ENCODE peak calls at places on chromosomes 13 and 19, in four cellular contexts. Q, N, M and D are unnamed samples.

GRCh38 chr19:58229255-58229639 is 533 bp downstream of the ZNF544 start:
- DNase-seq in Q (peak; percentile 37), N (peak; percentile 4), M (no peak), D (no peak)

GRCh38 chr19:45972081-45972943 is 1.4 kb downstream of the NOVA2 start:
- DNase-seq in N (no peak), M (peak; percentile 8), Q (no peak), D (peak; percentile 64)

GRCh38 chr13:114146173-114146572 is 13.8 kb upstream of the RASA3 start:
- DNase-seq in M (no peak), N (no peak), Q (no peak), D (no peak)

GRCh38 chr19:3243851-3244700 is 19.6 kb downstream of the CELF5 start:
- DNase-seq in Q (peak; percentile 47), N (no peak), M (peak; percentile 55), D (peak; percentile 37)

GRCh38 chr13:62704795-62705329 is 1289.2 kb upstream of the PCDH20 start:
- DNase-seq in Q (no peak), M (no peak), N (no peak), D (no peak)

GRCh38 chr13:108915095-108915633 is 285.8 kb downstream of the MYO16 start:
- DNase-seq in N (peak; percentile 14), M (no peak), Q (no peak), D (no peak)

GRCh38 chr13:46668302-46668720 is 115.3 kb downstream of the LRCH1 start:
- DNase-seq in N (no peak), M (no peak), Q (peak; percentile 53), D (no peak)

GRCh38 chr13:99044764-99045163 is 66.9 kb upstream of the DOCK9 start:
- DNase-seq in N (no peak), Q (no peak), M (no peak), D (no peak)

GRCh38 chr13:112685856-112686255 is 4.0 kb upstream of the ATP11A start:
- DNase-seq in M (no peak), N (no peak), Q (no peak), D (no peak)

GRCh38 chr13:75165543-75166230 is 316.3 kb downstream of the TBC1D4 start:
- DNase-seq in M (no peak), Q (no peak), N (no peak), D (no peak)